ENCODE peak calls at places on chromosomes 6 and 20, in six cellular contexts. M, R, O, I, A and J are unnamed samples.

GRCh38 chr6:146594495-146594894 is 4.3 kb upstream of the ADGB start:
- DNase-seq in M (no peak), R (no peak), O (no peak), I (no peak), A (no peak), J (no peak)

GRCh38 chr6:119119989-119120388 is 41.5 kb upstream of the FAM184A start:
- DNase-seq in M (no peak), R (no peak), O (no peak), I (peak), A (no peak), J (no peak)

GRCh38 chr6:46940433-46941226 is 18.9 kb upstream of the ADGRF5 start:
- DNase-seq in M (no peak), R (no peak), O (no peak), I (no peak), A (no peak), J (no peak)

GRCh38 chr20:2093200-2093781 is 8.3 kb upstream of the STK35 start:
- DNase-seq in M (no peak), R (no peak), O (no peak), I (no peak), A (no peak), J (no peak)

GRCh38 chr6:21359926-21360325 is 233.6 kb upstream of the SOX4 start:
- DNase-seq in M (no peak), R (no peak), O (no peak), I (no peak), A (no peak), J (no peak)

GRCh38 chr6:136625293-136625692 is 75.1 kb upstream of the MAP7 start:
- DNase-seq in M (no peak), R (no peak), O (no peak), I (no peak), A (no peak), J (no peak)

GRCh38 chr6:89564752-89565427 is 73.7 kb downstream of the LYRM2 start:
- DNase-seq in M (no peak), R (no peak), O (no peak), I (peak), A (no peak), J (no peak)

GRCh38 chr20:48098099-48098498 is 312.8 kb upstream of the SULF2 start:
- DNase-seq in M (no peak), R (peak), O (no peak), I (no peak), A (no peak), J (no peak)

GRCh38 chr6:105992315-105992961 is 93.7 kb upstream of the PRDM1 start:
- DNase-seq in M (no peak), R (peak), O (peak), I (peak), A (peak), J (peak)

GRCh38 chr6:52984247-52984646 is 10.8 kb downstream of the GSTA4 start:
- DNase-seq in M (no peak), R (no peak), O (no peak), I (peak), A (no peak), J (no peak)

GRCh38 chr6:72032056-72032455 is 145.7 kb downstream of the RIMS1 start:
- DNase-seq in M (peak), R (no peak), O (no peak), I (peak), A (no peak), J (no peak)

GRCh38 chr20:57437267-57437666 is 46.1 kb downstream of the RBM38 start:
- DNase-seq in M (no peak), R (no peak), O (no peak), I (no peak), A (no peak), J (no peak)

GRCh38 chr6:41428402-41428994 is 93.1 kb downstream of the NCR2 start:
- DNase-seq in M (no peak), R (peak), O (peak), I (no peak), A (no peak), J (no peak)

GRCh38 chr20:2130062-2130591 is 28.5 kb downstream of the STK35 start:
- DNase-seq in M (no peak), R (no peak), O (no peak), I (peak), A (no peak), J (peak)

GRCh38 chr6:13866291-13866690 is 51.9 kb upstream of the MCUR1 start:
- DNase-seq in M (no peak), R (peak), O (no peak), I (no peak), A (no peak), J (peak)

GRCh38 chr6:16762547-16763477 is 1.6 kb upstream of the ATXN1 start:
- DNase-seq in M (no peak), R (peak), O (peak), I (peak), A (peak), J (no peak)

GRCh38 chr6:169854083-169854725 is 102.8 kb downstream of the ERMARD start:
- DNase-seq in M (no peak), R (peak), O (no peak), I (no peak), A (no peak), J (peak)

GRCh38 chr20:38073307-38074010 is 39.9 kb downstream of the RPRD1B start:
- DNase-seq in M (no peak), R (no peak), O (peak), I (peak), A (peak), J (no peak)

GRCh38 chr6:11911535-11911934 is 100.6 kb upstream of the HIVEP1 start:
- DNase-seq in M (no peak), R (no peak), O (no peak), I (peak), A (no peak), J (no peak)

GRCh38 chr6:25995507-25995906 is 32.9 kb downstream of the TRIM38 start:
- DNase-seq in M (no peak), R (no peak), O (no peak), I (peak), A (no peak), J (no peak)

GRCh38 chr6:149254241-149254640 is 63.3 kb upstream of the TAB2 start:
- DNase-seq in M (no peak), R (no peak), O (no peak), I (no peak), A (no peak), J (no peak)

GRCh38 chr20:23127506-23128279 is 41.6 kb upstream of the CD93 start:
- DNase-seq in M (no peak), R (no peak), O (no peak), I (no peak), A (no peak), J (no peak)

GRCh38 chr20:3786126-3786484 is 435 bp downstream of the CENPB start:
- DNase-seq in M (no peak), R (peak), O (peak), I (peak), A (peak), J (no peak)

GRCh38 chr6:7112741-7113313 is 5.1 kb downstream of the RREB1 start:
- DNase-seq in M (no peak), R (no peak), O (no peak), I (no peak), A (no peak), J (no peak)

GRCh38 chr20:44083220-44083933 is 103.6 kb downstream of the JPH2 start:
- DNase-seq in M (peak), R (peak), O (peak), I (peak), A (peak), J (no peak)

GRCh38 chr20:63449796-63450730 is 22.4 kb downstream of the KCNQ2 start:
- DNase-seq in M (no peak), R (no peak), O (no peak), I (no peak), A (no peak), J (no peak)

GRCh38 chr6:138953451-138953850 is 34.6 kb downstream of the REPS1 start:
- DNase-seq in M (no peak), R (no peak), O (no peak), I (peak), A (no peak), J (no peak)

GRCh38 chr6:83859410-83860346 is at the start of gene CYB5R4:
- DNase-seq in M (peak), R (peak), O (peak), I (peak), A (peak), J (peak)

GRCh38 chr6:168678177-168678576 is 237.2 kb downstream of the SMOC2 start:
- DNase-seq in M (no peak), R (no peak), O (no peak), I (no peak), A (no peak), J (no peak)

GRCh38 chr6:7675353-7675945 is 50.5 kb upstream of the BMP6 start:
- DNase-seq in M (no peak), R (no peak), O (no peak), I (no peak), A (no peak), J (no peak)

GRCh38 chr6:150491131-150491795 is 108.4 kb upstream of the PLEKHG1 start:
- DNase-seq in M (peak), R (no peak), O (no peak), I (peak), A (no peak), J (no peak)

GRCh38 chr6:11098009-11098408 is 4.4 kb downstream of the SMIM13 start:
- DNase-seq in M (no peak), R (no peak), O (no peak), I (no peak), A (no peak), J (no peak)

GRCh38 chr6:36615018-36615761 is 21.0 kb downstream of the SRSF3 start:
- DNase-seq in M (no peak), R (peak), O (no peak), I (peak), A (no peak), J (no peak)

GRCh38 chr20:20199338-20200160 is 147.2 kb downstream of the CFAP61 start:
- DNase-seq in M (no peak), R (no peak), O (no peak), I (no peak), A (no peak), J (no peak)

GRCh38 chr6:119027465-119027864 is 51.0 kb downstream of the FAM184A start:
- DNase-seq in M (no peak), R (no peak), O (no peak), I (no peak), A (no peak), J (no peak)

GRCh38 chr6:26104457-26105108 is 17.4 kb downstream of the HFE start:
- DNase-seq in M (no peak), R (no peak), O (no peak), I (no peak), A (no peak), J (no peak)

GRCh38 chr6:95578106-95578410 is 723 bp downstream of the MANEA start:
- DNase-seq in M (no peak), R (no peak), O (no peak), I (no peak), A (no peak), J (no peak)

GRCh38 chr6:95577317-95578105 is at the start of gene MANEA:
- DNase-seq in M (no peak), R (peak), O (peak), I (peak), A (peak), J (peak)

GRCh38 chr6:95576621-95577316 is 566 bp upstream of the MANEA start:
- DNase-seq in M (no peak), R (no peak), O (no peak), I (peak), A (no peak), J (no peak)

GRCh38 chr6:95574811-95575210 is 2.5 kb upstream of the MANEA start:
- DNase-seq in M (no peak), R (no peak), O (no peak), I (peak), A (no peak), J (no peak)

DNA sequence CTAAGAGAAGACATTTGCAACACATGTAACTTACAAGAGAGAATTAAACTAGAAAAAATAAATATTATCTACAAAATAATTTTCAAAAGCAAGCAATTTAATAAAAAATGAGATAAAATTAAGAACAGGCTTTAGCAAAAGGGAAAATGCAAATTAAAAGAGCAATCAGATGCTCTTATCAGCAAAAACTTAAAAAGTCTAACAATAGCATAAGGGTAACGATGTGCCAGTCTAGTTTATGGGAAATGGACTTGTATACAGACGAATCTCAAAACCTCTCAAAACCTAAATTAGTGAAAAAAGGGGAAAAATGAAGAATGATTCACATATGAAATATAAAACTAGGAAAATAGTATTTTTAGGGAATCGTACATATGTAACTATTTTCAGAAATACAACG is 1.1 kb upstream of the MANEA start:
- DNase-seq in M (no peak), R (no peak), O (no peak), I (no peak), A (no peak), J (no peak)
- H3K4me3 ChIP-seq in M (peak), R (peak), O (peak), I (peak), A (peak), J (peak)

GRCh38 chr20:49704932-49705336 is 8.7 kb downstream of the B4GALT5 start:
- DNase-seq in M (no peak), R (no peak), O (no peak), I (no peak), A (no peak), J (no peak)
- H3K4me3 ChIP-seq in M (no peak), R (no peak), O (no peak), I (no peak), A (no peak), J (no peak)

GRCh38 chr20:36538026-36538764 is 3.1 kb upstream of the MYL9 start:
- DNase-seq in M (no peak), R (no peak), O (no peak), I (peak), A (no peak), J (no peak)

GRCh38 chr20:36542019-36542488 is 735 bp downstream of the MYL9 start:
- DNase-seq in M (no peak), R (no peak), O (peak), I (peak), A (no peak), J (no peak)

GRCh38 chr20:36542516-36543186 is 1.3 kb downstream of the MYL9 start:
- DNase-seq in M (no peak), R (no peak), O (no peak), I (no peak), A (no peak), J (no peak)

GRCh38 chr20:36541227-36542018 is at the start of gene MYL9:
- DNase-seq in M (no peak), R (peak), O (peak), I (peak), A (peak), J (no peak)

DNA sequence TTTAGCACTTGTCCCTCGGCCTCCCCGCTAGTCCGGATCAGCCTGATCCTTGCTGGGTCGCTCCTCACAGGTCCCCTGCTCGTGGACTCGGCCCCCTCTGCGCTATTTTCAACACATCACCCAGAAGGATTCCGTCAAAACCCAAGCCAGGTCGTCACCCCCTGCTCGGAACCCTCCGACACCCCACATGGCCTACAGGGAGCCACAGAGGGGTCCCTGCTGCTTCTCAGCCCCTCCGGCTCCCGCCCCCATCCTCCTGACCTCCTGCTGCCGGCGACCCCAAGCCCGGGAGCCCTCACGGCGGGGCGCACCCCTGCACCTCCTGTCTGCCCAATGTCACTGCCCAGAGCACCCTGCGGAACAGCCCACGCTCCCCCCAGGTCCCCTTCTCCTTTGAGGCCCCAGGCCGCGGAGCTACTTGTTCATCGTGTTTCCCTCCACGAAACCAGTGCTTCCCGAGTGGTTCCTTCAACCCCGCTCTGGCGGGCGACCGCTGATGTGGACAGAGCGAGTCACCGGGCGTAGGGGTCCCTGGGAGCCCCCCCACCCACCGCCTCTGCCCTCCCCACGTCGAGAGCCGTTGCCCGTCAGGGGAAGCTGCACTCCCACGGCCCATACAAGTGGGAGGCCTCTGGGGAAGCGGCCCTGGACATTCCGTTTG is 638 bp upstream of the MYL9 start:
- DNase-seq in M (no peak), R (no peak), O (peak), I (no peak), A (no peak), J (no peak)
- H3K4me3 ChIP-seq in M (peak), R (peak), O (peak), I (peak), A (peak), J (peak)

DNA sequence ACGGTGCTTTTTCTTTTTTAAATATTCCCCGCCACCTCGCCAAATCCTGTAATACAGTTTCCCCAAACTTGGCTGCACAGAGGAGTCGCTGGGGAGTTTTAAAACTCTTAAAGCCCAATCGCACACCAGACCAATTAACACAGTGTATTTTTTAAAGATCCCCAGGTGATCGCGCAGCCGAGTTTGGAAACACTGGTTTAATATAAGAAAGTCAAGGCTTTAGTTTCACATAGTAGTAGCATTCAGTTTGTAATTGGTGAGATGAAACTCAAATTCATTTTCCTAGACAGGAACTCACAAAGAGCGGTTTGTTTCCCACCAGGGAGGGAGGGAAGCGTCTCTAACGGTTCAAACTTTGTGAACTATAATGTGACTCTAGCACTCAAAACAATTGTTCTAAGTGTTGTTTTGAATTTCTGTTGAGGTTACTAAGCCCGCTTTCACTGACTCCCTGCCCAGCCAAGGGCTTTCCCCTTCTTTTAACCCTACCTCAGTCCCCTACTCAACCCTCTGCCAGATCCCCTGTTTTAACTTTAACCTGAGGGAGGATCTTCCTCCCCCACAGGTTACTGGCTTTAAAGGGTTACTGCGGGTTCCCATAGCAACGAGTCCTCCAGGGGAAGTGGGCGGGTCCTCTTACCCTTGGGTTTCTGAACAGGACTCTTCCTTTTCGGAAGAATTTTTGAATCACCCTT is 25.7 kb upstream of the BTBD3 start:
- DNase-seq in M (peak), R (peak), O (peak), I (peak), A (peak), J (no peak)
- H3K4me3 ChIP-seq in M (peak), R (peak), O (peak), I (peak), A (peak), J (peak)

DNA sequence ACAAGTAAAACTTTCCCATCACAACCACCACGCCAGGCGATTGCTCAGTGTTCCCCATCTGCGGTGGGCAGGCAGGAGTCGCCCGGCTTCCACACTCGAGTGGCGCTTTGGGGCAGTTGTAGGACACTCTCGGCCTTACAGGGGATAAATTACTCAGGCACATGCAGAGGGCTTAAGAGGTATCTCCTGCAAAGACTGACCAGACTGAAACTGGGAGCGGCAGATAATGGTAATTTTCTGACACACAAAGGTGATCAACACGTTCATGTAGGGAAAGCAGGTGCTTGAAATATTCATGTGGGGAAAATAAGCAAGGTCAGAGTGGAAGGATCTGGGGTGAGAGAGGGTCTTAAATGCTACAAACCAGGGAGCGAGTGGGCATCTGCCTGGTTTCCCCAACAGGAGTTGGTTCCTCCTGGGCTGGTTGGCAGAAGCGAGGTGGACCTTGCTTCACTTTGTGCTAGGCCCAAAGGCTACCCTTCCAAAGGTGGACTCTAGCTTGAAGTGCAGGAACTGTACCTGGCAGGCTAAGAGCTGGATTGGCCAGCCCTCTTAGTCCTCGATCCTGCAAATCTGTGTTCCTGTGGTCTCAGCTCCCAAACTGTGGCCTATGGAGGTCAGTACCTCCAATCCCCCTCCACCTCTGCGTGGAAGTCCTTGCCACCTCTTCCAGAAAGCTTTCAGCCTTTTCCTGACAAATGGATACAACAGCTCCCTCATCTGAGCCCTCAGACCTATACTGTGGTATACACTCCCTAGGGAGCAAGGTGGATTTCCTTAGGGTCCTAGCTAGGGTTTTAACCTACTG is 16.7 kb downstream of the PLAGL2 start:
- DNase-seq in M (no peak), R (no peak), O (no peak), I (no peak), A (no peak), J (no peak)
- H3K4me3 ChIP-seq in M (peak), R (peak), O (peak), I (peak), A (peak), J (peak)

GRCh38 chr6:4614637-4615036 is 161.6 kb upstream of the CDYL start:
- DNase-seq in M (no peak), R (no peak), O (no peak), I (no peak), A (no peak), J (no peak)
- H3K4me3 ChIP-seq in M (no peak), R (no peak), O (no peak), I (no peak), A (no peak), J (no peak)